ENCODE peak calls at places on chromosomes 11 and 22, in four cellular contexts. T is K562, P is GM12878, O is HepG2. L is an unnamed sample.

GRCh38 chr11:15748673-15749190 is 607.6 kb downstream of the SOX6 start:
- DNase-seq in O (no peak), P (no peak), T (no peak), L (no peak)

GRCh38 chr11:95239871-95240648 is 9.1 kb upstream of the SESN3 start:
- DNase-seq in O (no peak), T (no peak), P (no peak), L (no peak)

GRCh38 chr22:48303360-48303725 is 1524.3 kb downstream of the BRD1 start:
- DNase-seq in P (no peak), O (no peak), T (no peak), L (no peak)

GRCh38 chr11:17579451-17579850 is 32.4 kb downstream of the OTOG start:
- DNase-seq in O (no peak), P (no peak), T (no peak), L (no peak)

GRCh38 chr22:29606320-29606719 is 2.9 kb downstream of the NF2 start:
- DNase-seq in O (no peak), P (no peak), T (no peak), L (no peak)

GRCh38 chr22:22578702-22579424 is 19.8 kb upstream of the PRAME start:
- DNase-seq in P (no peak), T (peak), O (no peak), L (no peak)

GRCh38 chr11:122179966-122180365 is 64.0 kb upstream of the BLID start:
- DNase-seq in O (no peak), T (no peak), P (no peak), L (no peak)

GRCh38 chr11:59899532-59899931 is 20.9 kb downstream of the OOSP3 start:
- DNase-seq in O (no peak), T (peak), P (no peak), L (no peak)

GRCh38 chr11:67288198-67288451 is 978 bp upstream of the ANKRD13D start:
- DNase-seq in T (no peak), P (no peak), O (no peak), L (no peak)

GRCh38 chr11:71532016-71532610 is 5.0 kb downstream of the KRTAP5-7 start:
- DNase-seq in T (no peak), O (no peak), P (no peak), L (no peak)

GRCh38 chr11:11148104-11148509 is 204.9 kb downstream of the CSNK2A3 start:
- DNase-seq in P (no peak), O (no peak), T (peak), L (no peak)

GRCh38 chr11:3103076-3103475 is 45.9 kb upstream of the CARS1 start:
- DNase-seq in P (no peak), O (no peak), T (no peak), L (no peak)

GRCh38 chr11:23555085-23555484 is 694.8 kb upstream of the CCDC179 start:
- DNase-seq in O (no peak), T (no peak), P (no peak), L (no peak)

GRCh38 chr22:21044931-21045584 is 688 bp upstream of the LRRC74B start:
- DNase-seq in P (no peak), T (peak), O (no peak), L (no peak)

GRCh38 chr11:35013514-35014191 is 97.2 kb downstream of the PDHX start:
- DNase-seq in T (no peak), P (no peak), O (no peak), L (no peak)
- TF ChIP-seq SP1 in T (no peak), P (no peak), O (no peak), L (no peak)

GRCh38 chr11:82832983-82833382 is 67.2 kb downstream of the PRCP start:
- DNase-seq in T (peak), P (no peak), O (no peak), L (no peak)
- TF ChIP-seq BHLHE40 in T (no peak), P (no peak), O (no peak), L (no peak)

GRCh38 chr11:46002146-46002545 is 79.7 kb downstream of the LARGE2 start:
- DNase-seq in T (no peak), P (no peak), O (no peak), L (no peak)

GRCh38 chr11:46006418-46007070 is 84.1 kb downstream of the LARGE2 start:
- DNase-seq in P (peak), T (peak), O (peak), L (peak)

GRCh38 chr11:46003647-46004046 is 81.2 kb downstream of the LARGE2 start:
- DNase-seq in P (no peak), O (no peak), T (no peak), L (no peak)

GRCh38 chr11:45997599-45997998 is 75.1 kb downstream of the LARGE2 start:
- DNase-seq in P (no peak), O (no peak), T (peak), L (no peak)

DNA sequence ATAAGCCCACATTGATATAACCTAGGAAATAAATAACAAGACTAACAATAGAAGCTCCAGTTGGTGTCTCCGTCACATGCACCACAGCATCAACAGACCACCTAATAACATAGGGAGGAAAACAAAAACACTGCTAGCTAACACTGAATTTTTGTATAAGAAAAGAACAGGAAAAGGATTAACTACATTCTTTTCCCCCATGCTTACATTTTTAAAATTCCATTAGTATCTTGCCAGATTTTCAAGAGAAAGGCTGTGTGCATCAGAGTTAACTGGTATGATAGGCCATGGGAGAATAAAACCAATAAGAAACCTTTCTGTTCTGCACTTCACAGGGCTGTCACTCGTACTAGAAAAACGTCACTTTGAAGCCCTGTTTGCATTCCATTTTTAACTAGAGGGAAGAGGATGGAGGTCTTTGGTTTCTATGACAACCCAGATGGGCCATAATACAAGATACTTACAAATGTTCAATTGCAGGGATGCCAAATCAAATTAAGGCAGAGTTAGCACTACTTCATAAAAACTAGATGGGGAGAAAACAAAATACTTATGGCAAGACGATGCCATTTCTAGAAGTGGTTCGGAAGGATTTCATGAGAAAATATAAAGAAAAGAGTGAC is 79.1 kb downstream of the LARGE2 start:
- DNase-seq in P (no peak), T (no peak), O (no peak), L (no peak)
- TF ChIP-seq SP1 in P (no peak), T (no peak), O (no peak), L (no peak)

GRCh38 chr22:18056161-18056666 is 21.6 kb upstream of the PEX26 start:
- DNase-seq in T (peak), O (peak), P (no peak), L (no peak)
- TF ChIP-seq BHLHE40 in T (no peak), O (no peak), P (no peak), L (no peak)

GRCh38 chr22:31652911-31653684 is 8.9 kb downstream of the PISD start:
- DNase-seq in T (no peak), O (peak), P (no peak), L (no peak)
- TF ChIP-seq SP1 in T (no peak), O (no peak), P (no peak), L (no peak)

L was measured in HEK293T.